ENCODE peak calls at places on chromosomes 3 and 15, in five cellular contexts. Y, A, D, C and S are unnamed samples. For H3K9me3, the result is how much of the 10 kb centered on the place peaks cover.

GRCh38 chr3:85821130-85821756 is 862.5 kb downstream of the CADM2 start:
- DNase-seq in A (no peak), C (peak), Y (no peak), D (peak), S (no peak)

GRCh38 chr3:171963546-171963945 is 75.8 kb upstream of the FNDC3B start:
- DNase-seq in C (no peak), A (no peak), Y (no peak), D (no peak), S (no peak)

GRCh38 chr3:152471814-152472605 is 203.3 kb downstream of the MBNL1 start:
- DNase-seq in D (peak), C (peak), A (peak), Y (peak), S (no peak)

GRCh38 chr15:33608714-33609113 is 297.9 kb downstream of the RYR3 start:
- DNase-seq in D (no peak), Y (no peak), A (no peak), C (no peak), S (no peak)

GRCh38 chr3:65252266-65252665 is 564.5 kb upstream of the ADAMTS9 start:
- DNase-seq in A (no peak), D (no peak), C (peak), Y (no peak), S (no peak)

GRCh38 chr15:98648654-98649537 is 557 bp downstream of the IGF1R start:
- DNase-seq in Y (no peak), C (peak), A (peak), D (no peak), S (peak)

GRCh38 chr15:71048913-71049675 is 66.2 kb upstream of the THSD4 start:
- DNase-seq in Y (no peak), C (peak), A (peak), D (no peak), S (no peak)

GRCh38 chr15:47366884-47367283 is 350.4 kb upstream of the SEMA6D start:
- DNase-seq in D (no peak), A (peak), C (no peak), Y (no peak), S (no peak)

GRCh38 chr3:160401301-160402095 is 2.0 kb downstream of the SMC4 start:
- DNase-seq in Y (no peak), C (peak), A (peak), D (no peak), S (no peak)

GRCh38 chr3:158568784-158569183 is 2.2 kb upstream of the MLF1 start:
- DNase-seq in A (no peak), C (peak), D (no peak), Y (no peak), S (no peak)

GRCh38 chr3:37511357-37511970 is 337.1 kb upstream of the LRRFIP2 start:
- DNase-seq in Y (peak), D (no peak), C (no peak), A (no peak), S (no peak)

GRCh38 chr15:76341366-76342045 is 4.9 kb downstream of the ISL2 start:
- DNase-seq in Y (no peak), A (no peak), C (no peak), D (peak), S (no peak)

GRCh38 chr15:100131321-100132224 is 210.2 kb downstream of the ADAMTS17 start:
- DNase-seq in C (peak), A (peak), Y (no peak), D (peak), S (peak)

GRCh38 chr3:107208100-107208499 is 169.1 kb upstream of the CCDC54 start:
- DNase-seq in Y (no peak), D (no peak), A (peak), C (peak), S (no peak)

GRCh38 chr15:75785771-75786563 is 57.3 kb upstream of the UBE2Q2 start:
- DNase-seq in Y (no peak), A (no peak), D (peak), C (peak), S (no peak)

GRCh38 chr15:93152951-93153350 is 63.9 kb upstream of the RGMA start:
- DNase-seq in Y (peak), C (peak), D (no peak), A (no peak), S (no peak)

GRCh38 chr15:47756872-47757271 is 39.6 kb downstream of the SEMA6D start:
- DNase-seq in Y (no peak), D (no peak), A (peak), C (peak), S (peak)

GRCh38 chr3:139561959-139562676 is 22.6 kb upstream of the RBP1 start:
- DNase-seq in A (peak), D (peak), Y (no peak), C (peak), S (no peak)

GRCh38 chr3:87969620-87970019 is 89.2 kb downstream of the CGGBP1 start:
- DNase-seq in Y (no peak), D (no peak), A (no peak), C (no peak), S (no peak)

GRCh38 chr3:178711753-178712152 is 175.5 kb downstream of the KCNMB2 start:
- DNase-seq in C (no peak), A (no peak), D (no peak), Y (no peak), S (no peak)

GRCh38 chr3:116569611-116570010 is 124.3 kb upstream of the LSAMP start:
- DNase-seq in C (peak), A (peak), D (no peak), Y (no peak), S (no peak)

GRCh38 chr3:135084404-135084803 is 289.3 kb downstream of the EPHB1 start:
- DNase-seq in D (no peak), C (peak), A (no peak), Y (no peak), S (no peak)

GRCh38 chr3:26281284-26281977 is 341.1 kb upstream of the LRRC3B start:
- DNase-seq in D (no peak), C (no peak), A (no peak), Y (no peak), S (no peak)

GRCh38 chr15:82040862-82041261 is 5.0 kb downstream of the MEX3B start:
- DNase-seq in D (peak), C (no peak), Y (no peak), A (no peak), S (peak)

GRCh38 chr15:81000144-81000625 is 538 bp upstream of the TLNRD1 start:
- DNase-seq in D (no peak), C (no peak), Y (no peak), A (no peak), S (no peak)

GRCh38 chr3:123392871-123393620 is 55.8 kb downstream of the ADCY5 start:
- DNase-seq in A (no peak), D (no peak), C (peak), Y (no peak), S (no peak)

GRCh38 chr3:186413615-186414415 is 51.8 kb upstream of the DGKG start:
- DNase-seq in A (no peak), C (peak), Y (peak), D (peak), S (peak)

GRCh38 chr15:74642724-74643367 is 27.2 kb downstream of the CLK3 start:
- DNase-seq in Y (no peak), D (no peak), A (peak), C (peak), S (no peak)

GRCh38 chr3:32872487-32873382 is 54.9 kb downstream of the TRIM71 start:
- DNase-seq in A (no peak), Y (no peak), C (peak), D (no peak), S (no peak)

GRCh38 chr3:101567528-101568317 is 6.1 kb downstream of the TRMT10C start:
- DNase-seq in C (peak), A (peak), D (no peak), Y (no peak), S (no peak)

GRCh38 chr3:148974726-148975125 is 16.6 kb upstream of the GYG1 start:
- DNase-seq in A (peak), C (no peak), Y (no peak), D (no peak), S (no peak)

GRCh38 chr3:179713643-179714090 is 60.8 kb downstream of the USP13 start:
- DNase-seq in Y (no peak), D (no peak), A (peak), C (peak), S (no peak)

GRCh38 chr15:93179072-93179471 is 90.1 kb upstream of the RGMA start:
- DNase-seq in A (no peak), C (no peak), Y (no peak), D (no peak), S (no peak)

GRCh38 chr15:91670108-91670507 is 183.4 kb upstream of the SLCO3A1 start:
- DNase-seq in D (no peak), A (no peak), Y (no peak), C (no peak), S (no peak)

GRCh38 chr3:8593022-8593817 is 51.4 kb downstream of the SSUH2 start:
- DNase-seq in Y (no peak), C (peak), D (no peak), A (peak), S (no peak)

GRCh38 chr15:85100186-85100937 is 118.7 kb downstream of the PDE8A start:
- DNase-seq in Y (no peak), D (no peak), C (peak), A (peak), S (peak)

GRCh38 chr15:74505837-74506514 is 35.0 kb upstream of the ARID3B start:
- DNase-seq in D (no peak), C (peak), A (peak), Y (no peak), S (no peak)

GRCh38 chr15:25058080-25058785 is 103.4 kb downstream of the SNRPN start:
- DNase-seq in D (peak), A (no peak), Y (peak), C (no peak), S (no peak)

GRCh38 chr15:25057574-25057973 is 102.8 kb downstream of the SNRPN start:
- DNase-seq in D (peak), A (no peak), C (no peak), Y (no peak), S (no peak)

GRCh38 chr15:25054943-25055342 is 100.2 kb downstream of the SNRPN start:
- DNase-seq in A (no peak), C (no peak), Y (no peak), D (peak), S (no peak)

GRCh38 chr15:25055356-25056068 is 100.7 kb downstream of the SNRPN start:
- DNase-seq in A (no peak), Y (peak), D (peak), C (no peak), S (no peak)

DNA sequence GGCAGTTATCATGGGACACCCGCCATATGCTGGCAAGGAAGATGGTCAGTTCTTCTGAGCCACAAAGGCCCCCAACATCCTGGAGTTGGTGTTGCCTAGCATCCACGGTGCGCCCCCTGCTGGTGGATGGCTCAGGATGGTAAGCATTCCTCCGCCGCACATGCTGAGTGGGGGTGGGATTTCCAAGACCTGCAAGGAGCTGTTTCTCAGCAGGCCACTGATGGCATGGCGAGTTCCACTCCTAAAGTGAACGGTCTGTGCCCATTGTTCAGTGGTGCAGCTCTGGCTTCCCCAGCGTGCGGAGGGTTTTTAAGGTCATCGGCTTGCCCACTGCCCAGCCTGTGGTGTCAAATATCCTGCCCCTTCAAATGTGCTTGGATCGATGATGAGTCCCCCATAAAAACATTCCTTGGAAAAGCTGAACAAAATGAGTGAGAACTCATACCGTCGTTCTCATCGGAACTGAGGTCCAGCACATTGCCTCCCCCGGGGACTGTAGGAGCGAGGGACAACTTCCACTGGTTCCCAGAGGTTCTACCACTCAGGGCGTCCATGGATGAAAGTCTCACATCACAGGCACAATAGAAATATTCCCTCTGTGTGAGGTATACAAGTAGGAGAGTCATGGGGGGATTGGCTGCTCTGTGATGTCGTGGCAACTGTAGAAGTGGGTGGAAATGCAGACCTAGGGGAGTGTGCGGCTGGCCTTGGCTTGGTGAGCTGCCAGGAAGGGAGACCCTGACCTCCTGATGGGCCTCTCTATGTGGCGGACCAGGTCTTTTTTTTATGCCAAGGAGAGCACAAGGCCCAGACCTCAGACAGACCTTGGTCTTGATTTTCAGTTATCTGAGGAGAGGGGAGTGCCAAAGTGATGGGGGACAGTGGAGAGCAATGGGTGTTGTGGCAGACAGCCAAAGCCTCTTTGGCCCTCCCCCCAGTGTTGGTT is 102.0 kb downstream of the SNRPN start:
- DNase-seq in D (peak), C (no peak), A (no peak), Y (peak), S (no peak)
- H3K9me3 ChIP-seq in D (half or more), C (under half), A (half or more), Y (half or more), S (under half)

DNA sequence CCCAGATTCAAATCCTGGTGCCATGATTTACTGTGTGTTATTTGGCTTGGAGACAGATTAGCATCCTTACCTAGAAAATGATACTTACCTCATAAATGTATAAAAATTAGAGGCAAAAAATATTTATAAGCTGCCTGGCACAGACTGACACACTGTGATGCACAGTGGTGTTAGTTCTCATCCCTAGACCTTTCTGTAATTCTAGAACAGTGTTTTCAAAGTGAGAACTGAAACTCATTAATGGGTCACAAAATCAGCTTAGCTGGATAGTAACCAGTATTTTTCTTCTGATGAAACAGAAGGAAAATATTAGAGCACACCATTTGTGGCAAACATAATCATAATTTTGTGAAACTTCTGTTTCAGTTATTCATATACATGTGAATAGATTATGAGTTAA is 17.9 kb upstream of the MTHFS start:
- DNase-seq in Y (no peak), D (no peak), A (no peak), C (no peak), S (no peak)
- H3K9me3 ChIP-seq in Y (under half), D (under half), A (under half), C (under half), S (half or more)

DNA sequence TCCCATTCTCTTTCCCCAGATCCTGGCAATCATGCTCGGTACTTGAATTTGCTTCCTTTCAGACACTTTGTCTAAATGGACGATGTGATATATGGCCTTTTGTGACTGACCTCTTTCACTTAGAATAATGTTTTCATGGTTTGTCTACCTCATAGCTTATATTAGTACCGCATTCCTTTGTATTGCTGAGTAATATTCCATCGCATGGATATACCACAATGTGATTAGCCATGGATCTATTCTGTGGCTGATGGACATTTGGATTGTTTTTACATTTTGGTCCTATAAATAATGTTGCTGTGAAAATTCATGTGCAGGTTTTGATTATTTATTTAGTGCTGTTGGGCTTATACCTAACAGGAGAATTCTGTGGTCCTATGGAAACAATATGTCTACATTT is 458.6 kb downstream of the GABRG3 start:
- DNase-seq in C (no peak), A (no peak), Y (no peak), D (no peak), S (no peak)
- H3K9me3 ChIP-seq in C (under half), A (under half), Y (under half), D (under half), S (under half)

DNA sequence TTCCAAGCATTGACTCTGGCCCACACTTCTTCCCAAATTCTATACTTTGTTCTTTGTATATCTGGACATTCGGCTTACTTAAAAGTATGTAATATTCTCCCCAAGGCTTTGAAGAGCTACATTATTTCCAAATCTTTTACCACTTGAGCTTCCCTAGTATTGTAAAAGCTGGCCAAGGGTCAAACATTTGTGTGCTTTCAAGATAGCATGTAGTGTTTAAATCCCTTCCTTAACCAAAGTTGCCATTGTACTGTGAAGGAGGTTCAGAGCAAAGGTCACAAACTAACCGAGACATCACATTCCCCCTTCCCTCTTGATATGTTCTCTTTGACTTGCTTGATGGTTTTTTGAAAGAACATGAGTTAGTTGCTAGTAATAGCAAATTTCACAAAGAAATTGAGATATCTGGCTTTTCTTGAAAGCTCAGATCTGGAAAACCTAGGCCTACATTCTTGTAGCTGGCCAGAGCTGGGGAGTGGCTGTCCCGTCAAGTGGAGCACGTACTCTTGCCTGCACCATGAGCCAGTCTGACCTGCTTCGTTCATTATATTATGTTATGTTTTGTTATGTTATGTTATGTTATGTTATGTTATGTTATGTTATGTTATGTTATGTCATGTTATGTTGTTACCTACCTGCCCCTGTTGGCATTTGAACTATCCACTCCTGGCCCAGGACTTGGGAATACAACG is 60.2 kb downstream of the FILIP1L start:
- DNase-seq in D (no peak), C (no peak), A (no peak), Y (no peak), S (no peak)
- H3K9me3 ChIP-seq in D (under half), C (under half), A (under half), Y (under half), S (under half)

DNA sequence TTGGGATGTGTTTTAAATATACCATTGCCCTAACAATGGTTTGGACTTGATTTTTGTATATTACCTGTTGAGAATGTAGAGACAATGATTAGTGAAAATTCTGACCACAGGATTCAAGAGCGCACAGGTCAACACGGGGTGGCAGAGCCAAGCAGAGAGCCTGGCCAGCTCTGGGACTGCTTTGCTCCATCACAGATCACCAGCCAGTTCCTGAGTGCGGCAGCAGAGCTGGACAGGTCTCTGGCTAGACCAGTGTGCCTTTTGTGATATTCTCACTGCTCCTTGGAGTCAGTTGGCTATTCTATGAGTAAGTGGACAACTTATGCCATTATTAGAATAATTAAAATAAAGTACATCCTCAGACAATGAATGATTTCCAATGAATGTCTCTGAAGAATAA is 351.2 kb upstream of the ATP10A start:
- DNase-seq in D (no peak), C (no peak), Y (no peak), A (no peak), S (no peak)
- H3K9me3 ChIP-seq in D (under half), C (under half), Y (under half), A (under half), S (under half)

DNA sequence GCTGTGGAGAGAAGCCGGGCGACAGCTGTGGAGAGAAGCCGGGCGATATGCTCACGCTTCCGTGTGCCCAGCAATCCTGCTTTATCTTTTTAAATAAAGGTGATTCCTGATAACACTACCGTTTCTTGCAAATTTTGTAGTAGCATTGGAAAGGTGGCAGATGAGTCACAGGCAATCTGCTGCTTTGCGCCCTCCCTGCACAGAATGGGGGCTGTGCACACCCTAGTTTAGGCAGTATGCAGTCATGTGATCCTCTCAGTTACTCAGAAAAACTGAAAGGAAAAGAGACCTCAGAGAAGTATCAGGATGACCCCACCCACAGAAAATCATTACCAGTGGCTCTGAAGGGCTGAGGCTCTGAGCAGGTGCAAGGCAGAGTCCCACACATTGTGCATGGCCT is 24.9 kb upstream of the TMCC1 start:
- DNase-seq in D (no peak), A (no peak), C (no peak), Y (no peak), S (no peak)
- H3K9me3 ChIP-seq in D (under half), A (under half), C (under half), Y (under half), S (under half)

GRCh38 chr3:118863731-118864322 is 170.8 kb downstream of the IGSF11 start:
- DNase-seq in C (no peak), A (no peak), Y (no peak), D (peak), S (no peak)
- H3K9me3 ChIP-seq in C (under half), A (under half), Y (under half), D (under half), S (under half)